ENCODE peak calls at places on chromosomes 2 and 18, in seven cellular contexts. T is heart left ventricle; V is HL-60; R is neural progenitor cell; I is CD8-positive, alpha-beta memory T cell; H is GM23338; M is esophagus squamous epithelium. U is an unnamed sample.

GRCh38 chr2:182559623-182560022 is 132.8 kb upstream of the PDE1A start:
- DNase-seq in T (no peak), R (no peak), V (no peak), M (no peak), H (no peak), I (no peak), U (no peak)

GRCh38 chr2:189685540-189686229 is 11.2 kb downstream of the ANKAR start:
- DNase-seq in T (no peak), R (no peak), V (peak; percentile 64), M (no peak), H (peak; percentile 72), I (no peak), U (peak; percentile 43)

GRCh38 chr2:225326969-225327368 is 72.5 kb upstream of the NYAP2 start:
- DNase-seq in I (no peak), R (peak; percentile 7), H (no peak), V (no peak), M (no peak), T (no peak), U (peak; percentile 28)

GRCh38 chr2:191389288-191389687 is 144.1 kb downstream of the MYO1B start:
- DNase-seq in H (no peak), M (no peak), T (no peak), V (no peak), I (no peak), R (no peak), U (no peak)

GRCh38 chr2:216274194-216274593 is 98.1 kb downstream of the MARCHF4 start:
- DNase-seq in V (no peak), M (no peak), H (no peak), T (no peak), I (no peak), R (no peak), U (no peak)

GRCh38 chr2:10316336-10316735 is 13.6 kb downstream of the HPCAL1 start:
- DNase-seq in V (no peak), T (no peak), H (no peak), M (no peak), R (no peak), I (no peak), U (no peak)

GRCh38 chr18:60157810-60158209 is 214.8 kb downstream of the MC4R start:
- DNase-seq in M (no peak), V (no peak), R (no peak), T (no peak), I (no peak), H (no peak), U (no peak)

GRCh38 chr2:162244559-162245031 is 1.4 kb upstream of the FAP start:
- DNase-seq in V (no peak), R (no peak), I (no peak), H (no peak), T (no peak), M (no peak), U (no peak)

GRCh38 chr2:96788393-96789244 is 27.4 kb upstream of the CNNM3 start:
- DNase-seq in T (peak; percentile 73), V (no peak), I (no peak), H (no peak), M (no peak), R (no peak), U (no peak)

GRCh38 chr18:67007085-67007484 is 403.2 kb upstream of the CDH19 start:
- DNase-seq in R (no peak), M (no peak), I (no peak), V (no peak), T (no peak), H (no peak), U (no peak)

GRCh38 chr2:9336209-9336533 is 87.2 kb downstream of the ITGB1BP1 start:
- DNase-seq in R (no peak), I (no peak), M (no peak), H (no peak), V (no peak), T (no peak), U (no peak)

GRCh38 chr2:80073134-80073561 is 231.4 kb downstream of the LRRTM1 start:
- DNase-seq in M (no peak), I (no peak), R (peak; percentile 83), T (peak; percentile 19), V (peak; percentile 45), H (peak; percentile 91), U (peak; percentile 52)

GRCh38 chr18:58362829-58363231 is 266.1 kb downstream of the ALPK2 start:
- DNase-seq in M (no peak), T (no peak), H (no peak), R (no peak), I (no peak), V (no peak), U (no peak)

GRCh38 chr2:242056026-242056425 is 186.5 kb downstream of the RTP5 start:
- DNase-seq in M (no peak), H (no peak), I (no peak), R (no peak), V (no peak), T (no peak), U (no peak)

GRCh38 chr2:196259507-196260481 is 88.4 kb upstream of the STK17B start:
- DNase-seq in M (no peak), V (no peak), T (no peak), I (no peak), H (no peak), R (no peak), U (no peak)

GRCh38 chr2:173075056-173075780 is 428 bp upstream of the MAP3K20 start:
- DNase-seq in M (no peak), R (peak; percentile 29), I (no peak), T (no peak), V (no peak), H (peak; percentile 65), U (peak; percentile 35)

GRCh38 chr18:50614838-50615237 is 55.0 kb downstream of the MAPK4 start:
- DNase-seq in V (peak; percentile 22), R (no peak), H (no peak), T (no peak), I (no peak), M (no peak), U (no peak)

GRCh38 chr2:2014251-2014761 is 270.0 kb upstream of the PXDN start:
- DNase-seq in V (no peak), I (no peak), M (no peak), T (no peak), H (no peak), R (peak; percentile 70), U (no peak)

DNA sequence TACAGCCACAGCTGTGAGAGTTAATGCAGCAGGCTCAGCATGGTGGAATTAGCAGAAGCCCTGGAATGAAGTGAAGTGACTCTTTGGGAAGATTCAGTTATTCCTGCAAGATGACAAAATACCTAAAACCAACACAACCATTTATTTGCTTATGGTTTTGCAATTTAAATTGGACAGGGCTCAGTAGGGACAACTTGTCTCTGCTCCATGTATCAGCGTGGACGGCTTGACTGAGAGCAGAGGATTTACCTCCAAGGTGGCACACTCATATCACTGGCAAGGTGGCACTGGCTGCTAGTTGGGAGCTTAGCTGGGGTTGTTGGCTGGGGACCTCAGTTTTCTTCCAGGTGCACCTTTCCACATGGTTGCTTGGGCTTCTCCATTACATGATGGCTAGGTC is 58.3 kb downstream of the LTBP1 start:
- DNase-seq in T (no peak), R (no peak), H (no peak), V (no peak), M (no peak), I (no peak), U (no peak)
- H3K27ac ChIP-seq in T (no peak overlapping the region), R (no peak overlapping the region), H (no peak overlapping the region), V (no peak overlapping the region), M (no peak overlapping the region), I (no peak overlapping the region), U (no peak overlapping the region)

GRCh38 chr18:36415606-36416005 is 118.1 kb downstream of the FHOD3 start:
- DNase-seq in M (no peak), V (no peak), R (no peak), T (no peak), H (no peak), I (no peak), U (no peak)
- H3K27ac ChIP-seq in M (no peak overlapping the region), V (no peak overlapping the region), R (no peak overlapping the region), T (no peak overlapping the region), H (no peak overlapping the region), I (no peak overlapping the region), U (no peak overlapping the region)

DNA sequence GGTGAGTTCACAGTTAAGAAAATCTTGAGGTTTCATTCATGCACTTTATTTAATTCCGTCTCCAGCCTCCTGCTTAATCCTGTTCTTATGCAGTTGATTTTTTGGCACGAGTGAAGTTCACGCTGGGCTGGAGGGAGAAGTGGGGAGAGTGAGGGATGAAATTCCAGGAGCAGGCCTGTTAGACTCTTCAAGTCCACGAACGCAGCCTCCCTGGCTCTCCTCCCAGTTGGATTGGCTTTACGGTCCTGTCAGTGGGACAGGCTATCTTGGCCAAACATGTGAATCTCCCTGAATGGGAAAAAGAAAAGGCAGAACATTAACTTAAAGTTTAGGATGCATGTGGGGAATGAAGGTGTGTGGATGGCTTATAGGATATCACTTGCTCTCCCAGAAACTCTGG is 93.6 kb downstream of the ACKR3 start:
- DNase-seq in R (no peak), V (no peak), M (no peak), T (peak; percentile 72), I (no peak), H (no peak), U (no peak)
- H3K27ac ChIP-seq in R (no peak overlapping the region), V (no peak overlapping the region), M (peak overlapping the region; percentile 67), T (no peak overlapping the region), I (no peak overlapping the region), H (no peak overlapping the region), U (no peak overlapping the region)

GRCh38 chr2:46974659-46975058 is 59.1 kb upstream of the MCFD2 start:
- DNase-seq in M (no peak), R (no peak), H (no peak), T (no peak), V (no peak), I (no peak), U (no peak)

GRCh38 chr2:46977266-46977665 is 61.7 kb upstream of the MCFD2 start:
- DNase-seq in R (no peak), I (no peak), T (no peak), H (no peak), V (no peak), M (no peak), U (no peak)

GRCh38 chr2:46978696-46979095 is 63.1 kb upstream of the MCFD2 start:
- DNase-seq in R (no peak), T (no peak), I (no peak), V (no peak), H (no peak), M (no peak), U (no peak)

GRCh38 chr2:46977899-46978298 is 62.3 kb upstream of the MCFD2 start:
- DNase-seq in R (no peak), H (no peak), M (no peak), T (no peak), V (peak; percentile 50), I (no peak), U (no peak)

GRCh38 chr2:46976556-46976955 is 61.0 kb upstream of the MCFD2 start:
- DNase-seq in H (no peak), I (no peak), V (no peak), T (no peak), R (no peak), M (no peak), U (no peak)
- H3K27ac ChIP-seq in H (no peak overlapping the region), I (no peak overlapping the region), V (no peak overlapping the region), T (no peak overlapping the region), R (no peak overlapping the region), M (no peak overlapping the region), U (no peak overlapping the region)

GRCh38 chr2:123103902-123104301 is 921.2 kb upstream of the CNTNAP5 start:
- DNase-seq in R (peak; percentile 4), V (no peak), H (no peak), M (no peak), I (no peak), T (no peak), U (no peak)
- H3K27ac ChIP-seq in R (no peak overlapping the region), V (no peak overlapping the region), H (no peak overlapping the region), M (no peak overlapping the region), I (no peak overlapping the region), T (no peak overlapping the region), U (no peak overlapping the region)